ENCODE peak calls at places on chromosomes 16 and 17, in six cellular contexts. O is anterior cingulate cortex, T is amniotic stem cell, K is NCI-H345, M is HFFc6, D is EL. Q is an unnamed sample.

GRCh38 chr17:69047368-69048263 is 13.1 kb downstream of the ABCA9 start:
- DNase-seq in T (no peak), M (peak), D (peak), K (no peak), O (no peak), Q (no peak)

GRCh38 chr17:80441133-80441578 is 26.2 kb downstream of the ENDOV start:
- DNase-seq in K (no peak), T (peak), D (peak), M (no peak), O (no peak), Q (no peak)

GRCh38 chr17:6325741-6326140 is 109.2 kb downstream of the AIPL1 start:
- DNase-seq in T (no peak), M (no peak), K (no peak), O (no peak), D (no peak), Q (no peak)

GRCh38 chr17:16406742-16407674 is 8.4 kb upstream of the TRPV2 start:
- DNase-seq in K (peak), D (peak), T (no peak), M (no peak), O (no peak), Q (no peak)

GRCh38 chr17:13230908-13231307 is 213.1 kb upstream of the ELAC2 start:
- DNase-seq in K (no peak), D (no peak), M (no peak), O (no peak), T (no peak), Q (no peak)

GRCh38 chr16:84751947-84752346 is 52.1 kb downstream of the USP10 start:
- DNase-seq in K (no peak), O (no peak), D (no peak), T (no peak), M (peak), Q (no peak)

GRCh38 chr17:9174779-9175574 is 153.7 kb downstream of the NTN1 start:
- DNase-seq in O (no peak), M (no peak), T (no peak), K (no peak), D (no peak), Q (no peak)

GRCh38 chr16:57153841-57154240 is 32.0 kb downstream of the PSME3IP1 start:
- DNase-seq in T (no peak), O (no peak), K (no peak), M (no peak), D (no peak), Q (no peak)

GRCh38 chr17:74921769-74922168 is 1.3 kb downstream of the USH1G start:
- DNase-seq in D (no peak), M (no peak), T (no peak), O (no peak), K (no peak), Q (no peak)

GRCh38 chr17:28957992-28958355 is 6.7 kb upstream of the PHF12 start:
- DNase-seq in O (no peak), T (no peak), M (no peak), D (no peak), K (no peak), Q (no peak)

GRCh38 chr17:8393470-8394231 is 4.0 kb downstream of the RNF222 start:
- DNase-seq in T (no peak), K (no peak), M (no peak), O (no peak), D (peak), Q (no peak)

GRCh38 chr17:33200116-33200515 is 93.0 kb downstream of the ASIC2 start:
- DNase-seq in T (no peak), O (no peak), D (peak), K (peak), M (peak), Q (peak)

GRCh38 chr17:43591750-43592562 is 45.8 kb upstream of the ETV4 start:
- DNase-seq in O (no peak), M (peak), T (peak), K (no peak), D (peak), Q (peak)

GRCh38 chr17:64540118-64540776 is 33.5 kb downstream of the CEP95 start:
- DNase-seq in M (no peak), T (no peak), K (no peak), D (no peak), O (no peak), Q (no peak)

GRCh38 chr17:10125761-10126553 is 72.4 kb downstream of the GAS7 start:
- DNase-seq in T (no peak), D (no peak), M (no peak), K (no peak), O (no peak), Q (no peak)

GRCh38 chr16:3004319-3004718 is 8.4 kb upstream of the CLDN9 start:
- DNase-seq in D (no peak), M (no peak), O (no peak), K (peak), T (no peak), Q (peak)

GRCh38 chr17:386145-386876 is 33.7 kb upstream of the RPH3AL start:
- DNase-seq in M (no peak), O (peak), K (peak), T (no peak), D (peak), Q (peak)

GRCh38 chr17:54977744-54978143 is 9.2 kb downstream of the STXBP4 start:
- DNase-seq in O (no peak), T (no peak), K (no peak), D (no peak), M (no peak), Q (no peak)

GRCh38 chr16:49010396-49010795 is 271.2 kb downstream of the CBLN1 start:
- DNase-seq in D (peak), M (no peak), O (no peak), K (no peak), T (no peak), Q (no peak)

GRCh38 chr16:85935957-85936760 is 37.2 kb downstream of the IRF8 start:
- DNase-seq in K (no peak), D (no peak), T (no peak), O (no peak), M (no peak), Q (no peak)

GRCh38 chr17:29445844-29446243 is 55.7 kb downstream of the TAOK1 start:
- DNase-seq in T (no peak), M (no peak), O (no peak), D (no peak), K (no peak), Q (no peak)

GRCh38 chr17:57898487-57899311 is 48.9 kb upstream of the MRPS23 start:
- DNase-seq in T (peak), M (peak), O (peak), D (peak), K (no peak), Q (no peak)

GRCh38 chr17:45428954-45429337 is 3.7 kb downstream of the ARHGAP27 start:
- DNase-seq in K (no peak), T (no peak), O (no peak), D (no peak), M (no peak), Q (no peak)

GRCh38 chr16:78216166-78216745 is 116.8 kb downstream of the WWOX start:
- DNase-seq in M (no peak), D (no peak), T (no peak), K (no peak), O (no peak), Q (no peak)

GRCh38 chr16:54077412-54077821 is 209.2 kb downstream of the IRX3 start:
- DNase-seq in D (peak), M (peak), O (no peak), T (no peak), K (no peak), Q (peak)

GRCh38 chr16:13999895-14000425 is 71.2 kb upstream of the MRTFB start:
- DNase-seq in K (no peak), D (no peak), O (peak), T (no peak), M (no peak), Q (no peak)

GRCh38 chr17:80189611-80190010 is 19.8 kb downstream of the CARD14 start:
- DNase-seq in T (no peak), M (no peak), O (no peak), K (no peak), D (no peak), Q (no peak)

GRCh38 chr17:17191346-17191792 is 14.8 kb downstream of the PLD6 start:
- DNase-seq in M (peak), K (no peak), O (no peak), D (peak), T (peak), Q (no peak)

Q was measured in RCC 7860.